ENCODE peak calls at places on chromosomes 7 and 10, in eight cellular contexts. H is activated CD8-positive, alpha-beta T cell treated with anti-CD3 and anti-CD28 coated beads, Interleukin-2, amount 10 ng/mL, durations not matched to agents 7 days and 5 days; W is GM04504; I is CD8-positive, alpha-beta memory T cell; B is NCI-H460; E is tibial artery; M is anterior cingulate cortex; Y is C1 segment of cervical spinal cord. G is an unnamed sample.

GRCh38 chr10:92799591-92799990 is 48.7 kb upstream of the EXOC6 start:
- DNase-seq in Y (no peak), E (no peak), W (no peak), B (no peak), I (no peak), M (no peak), H (no peak), G (no peak)

GRCh38 chr7:3043544-3044395 is at the start of gene CARD11:
- DNase-seq in B (no peak), H (peak; percentile 76), M (no peak), E (no peak), I (peak; percentile 52), W (no peak), Y (no peak), G (peak; percentile 58)

GRCh38 chr7:112132123-112132694 is 74.0 kb downstream of the DOCK4 start:
- DNase-seq in B (no peak), M (no peak), H (no peak), E (no peak), I (no peak), W (no peak), Y (no peak), G (no peak)

GRCh38 chr10:124500767-124501166 is 39.1 kb downstream of the LHPP start:
- DNase-seq in I (no peak), E (no peak), H (no peak), B (no peak), M (no peak), W (no peak), Y (no peak), G (no peak)

GRCh38 chr10:87860156-87860795 is 3.1 kb downstream of the KLLN start:
- DNase-seq in H (peak; percentile 53), Y (no peak), W (peak; percentile 40), I (no peak), M (no peak), B (peak; percentile 73), E (no peak), G (peak; percentile 71)

GRCh38 chr7:5602734-5603133 is 178.7 kb downstream of the RNF216 start:
- DNase-seq in I (no peak), Y (no peak), E (no peak), B (no peak), H (no peak), W (no peak), M (no peak), G (no peak)

GRCh38 chr10:100875484-100876166 is 37.1 kb upstream of the SLF2 start:
- DNase-seq in I (no peak), H (no peak), Y (no peak), B (no peak), W (no peak), E (no peak), M (no peak), G (no peak)

GRCh38 chr10:127872871-127873600 is 19.7 kb downstream of the CLRN3 start:
- DNase-seq in M (no peak), I (no peak), H (no peak), B (no peak), Y (no peak), E (no peak), W (no peak), G (no peak)

GRCh38 chr7:97697396-97697795 is 34.5 kb upstream of the TAC1 start:
- DNase-seq in Y (no peak), B (no peak), I (no peak), W (no peak), H (no peak), M (no peak), E (no peak), G (no peak)

GRCh38 chr10:46229144-46229563 is 57.6 kb upstream of the ANTXRL start:
- DNase-seq in W (no peak), E (peak; percentile 49), I (no peak), Y (no peak), H (peak; percentile 36), M (no peak), B (no peak), G (no peak)

GRCh38 chr7:42972703-42973500 is 40.7 kb downstream of the MRPL32 start:
- DNase-seq in W (peak; percentile 98), I (no peak), H (no peak), Y (no peak), E (peak; percentile 71), M (no peak), B (no peak), G (no peak)

GRCh38 chr10:14063531-14064317 is 267.0 kb downstream of the FRMD4A start:
- DNase-seq in H (no peak), W (peak; percentile 89), M (no peak), Y (no peak), I (no peak), E (peak; percentile 72), B (no peak), G (no peak)

GRCh38 chr10:14909101-14909500 is 30.4 kb downstream of the SUV39H2 start:
- DNase-seq in W (no peak), H (no peak), Y (no peak), B (no peak), E (no peak), I (no peak), M (no peak), G (no peak)

GRCh38 chr7:155560982-155561686 is 14.8 kb upstream of the CNPY1 start:
- DNase-seq in Y (no peak), B (no peak), W (no peak), E (no peak), H (no peak), M (no peak), I (no peak), G (no peak)

GRCh38 chr10:24887855-24888231 is 64.6 kb downstream of the PRTFDC1 start:
- DNase-seq in B (no peak), H (no peak), M (no peak), W (no peak), I (no peak), E (no peak), Y (no peak), G (no peak)

GRCh38 chr7:82441916-82442478 is 1.6 kb downstream of the CACNA2D1 start:
- DNase-seq in B (no peak), H (no peak), Y (no peak), M (no peak), E (no peak), W (no peak), I (no peak), G (no peak)

GRCh38 chr10:125772112-125772863 is 3.3 kb downstream of the MMP21 start:
- DNase-seq in M (no peak), E (no peak), H (no peak), W (no peak), Y (no peak), B (no peak), I (no peak), G (no peak)

GRCh38 chr10:62805139-62806092 is 896 bp downstream of the ADO start:
- DNase-seq in M (no peak), I (no peak), W (no peak), Y (peak; percentile 65), H (peak; percentile 64), B (no peak), E (peak; percentile 70), G (no peak)

GRCh38 chr10:11946652-11947051 is 96.0 kb downstream of the UPF2 start:
- DNase-seq in E (no peak), W (no peak), H (no peak), M (no peak), Y (no peak), B (no peak), I (no peak), G (no peak)

GRCh38 chr10:121926669-121927360 is 1.0 kb downstream of the ATE1 start:
- DNase-seq in B (peak; percentile 33), Y (no peak), I (peak; percentile 3), E (no peak), W (no peak), H (peak; percentile 41), M (no peak), G (peak; percentile 12)

GRCh38 chr7:47719675-47720074 is 137.8 kb upstream of the TNS3 start:
- DNase-seq in Y (no peak), I (no peak), E (no peak), H (no peak), W (no peak), B (no peak), M (no peak), G (no peak)

GRCh38 chr7:114082934-114083647 is 164.3 kb upstream of the PPP1R3A start:
- DNase-seq in I (no peak), H (peak; percentile 20), B (no peak), E (no peak), M (no peak), Y (no peak), W (no peak), G (no peak)

GRCh38 chr7:117132385-117133120 is 179.3 kb downstream of the ST7 start:
- DNase-seq in I (no peak), Y (no peak), M (no peak), E (no peak), B (no peak), W (peak; percentile 90), H (no peak), G (no peak)

GRCh38 chr10:83680470-83680891 is 458.8 kb upstream of the GHITM start:
- DNase-seq in W (no peak), E (no peak), I (no peak), H (peak; percentile 42), M (no peak), B (no peak), Y (no peak), G (no peak)

GRCh38 chr10:103055105-103055504 is 137.0 kb downstream of the CNNM2 start:
- DNase-seq in I (no peak), W (no peak), Y (no peak), M (no peak), B (no peak), H (no peak), E (no peak), G (no peak)

GRCh38 chr10:96586419-96587254 is at the start of gene TM9SF3:
- DNase-seq in I (peak; percentile 90), Y (peak; percentile 77), M (peak; percentile 84), E (peak; percentile 95), B (peak; percentile 88), W (peak; percentile 71), H (peak; percentile 95), G (peak; percentile 92)

GRCh38 chr10:72509206-72509799 is 116.6 kb downstream of the MICU1 start:
- DNase-seq in Y (no peak), H (no peak), I (no peak), M (no peak), E (no peak), B (no peak), W (no peak), G (no peak)

GRCh38 chr10:122461729-122462532 is 578 bp downstream of the HTRA1 start:
- DNase-seq in Y (no peak), I (no peak), B (no peak), H (no peak), W (no peak), M (no peak), E (peak; percentile 74), G (no peak)

GRCh38 chr10:25561761-25562160 is 372.3 kb upstream of the MYO3A start:
- DNase-seq in I (no peak), B (no peak), W (no peak), H (no peak), M (no peak), Y (no peak), E (no peak), G (no peak)